ENCODE peak calls at places on chromosomes 11 and 22, in nine cellular contexts. W is HCT116, U is K562, M is PC-9, H is fibroblast of lung, Y is endothelial cell of umbilical vein, N is GM23248, S is astrocyte, V is DND-41. K is an unnamed sample.

GRCh38 chr11:121467965-121468364 is 15.2 kb upstream of the SORL1-AS1 start:
- DNase-seq in Y (no peak), M (no peak), U (no peak), N (peak; percentile 24), V (no peak), S (peak; percentile 22), W (no peak), H (peak; percentile 30), K (no peak)

GRCh38 chr22:39384750-39385480 is 14.7 kb upstream of the TAB1 start:
- DNase-seq in U (peak; percentile 43), S (no peak), V (no peak), M (peak; percentile 21), Y (peak; percentile 7), N (peak; percentile 43), W (no peak), H (no peak), K (peak; percentile 87)

GRCh38 chr11:110903830-110904229 is 191.6 kb upstream of the ARHGAP20 start:
- DNase-seq in Y (no peak), H (peak; percentile 65), N (peak; percentile 30), V (no peak), U (no peak), M (no peak), W (no peak), S (peak; percentile 54), K (no peak)

GRCh38 chr11:63518548-63518947 is 12.7 kb downstream of the LGALS12 start:
- DNase-seq in Y (no peak), U (no peak), M (no peak), W (no peak), V (no peak), H (peak; percentile 79), S (peak; percentile 81), N (peak; percentile 23), K (no peak)

GRCh38 chr11:839280-839623 is 3.1 kb downstream of the POLR2L start:
- DNase-seq in M (no peak), S (no peak), U (no peak), W (no peak), V (no peak), H (no peak), N (no peak), Y (no peak), K (no peak)

GRCh38 chr11:30801357-30801756 is 215.2 kb upstream of the MPPED2 start:
- DNase-seq in W (no peak), H (no peak), S (no peak), V (no peak), Y (no peak), N (no peak), M (no peak), U (no peak), K (no peak)

GRCh38 chr11:126459691-126460404 is 104.4 kb downstream of the ST3GAL4 start:
- DNase-seq in S (peak; percentile 38), N (peak; percentile 78), Y (no peak), U (no peak), W (no peak), M (no peak), V (no peak), H (peak; percentile 40), K (no peak)

GRCh38 chr11:87976009-87976408 is 199.2 kb downstream of the RAB38 start:
- DNase-seq in M (no peak), H (no peak), U (no peak), S (no peak), W (no peak), V (no peak), Y (no peak), N (no peak), K (no peak)

GRCh38 chr22:48567213-48567975 is 1260.3 kb downstream of the BRD1 start:
- DNase-seq in N (peak; percentile 21), U (no peak), H (no peak), S (no peak), Y (no peak), W (no peak), V (no peak), M (no peak), K (no peak)

GRCh38 chr11:111393096-111393495 is 14.0 kb upstream of the POU2AF1 start:
- DNase-seq in V (no peak), H (no peak), S (peak; percentile 6), M (peak; percentile 79), U (no peak), W (no peak), Y (no peak), N (peak; percentile 30), K (no peak)

GRCh38 chr11:3022300-3022967 is 30.3 kb upstream of the NAP1L4 start:
- DNase-seq in W (no peak), V (no peak), U (no peak), Y (no peak), H (peak; percentile 35), M (peak; percentile 38), S (peak; percentile 22), N (peak; percentile 88), K (no peak)

GRCh38 chr11:69443968-69444364 is 37.5 kb upstream of the LINC01488 start:
- DNase-seq in H (peak; percentile 51), N (peak; percentile 79), U (no peak), Y (peak; percentile 31), W (no peak), V (no peak), M (no peak), S (no peak), K (no peak)

GRCh38 chr22:45602824-45603301 is 68.8 kb upstream of the ATXN10 start:
- DNase-seq in M (peak; percentile 46), W (peak; percentile 80), H (peak; percentile 59), V (peak; percentile 41), N (peak; percentile 91), Y (no peak), S (peak; percentile 45), U (peak; percentile 88), K (peak; percentile 83)

GRCh38 chr11:39678996-39679395 is 1780.5 kb downstream of the LRRC4C start:
- DNase-seq in V (no peak), U (no peak), Y (no peak), M (no peak), S (peak; percentile 82), N (no peak), H (peak; percentile 84), W (no peak), K (no peak)

DNA sequence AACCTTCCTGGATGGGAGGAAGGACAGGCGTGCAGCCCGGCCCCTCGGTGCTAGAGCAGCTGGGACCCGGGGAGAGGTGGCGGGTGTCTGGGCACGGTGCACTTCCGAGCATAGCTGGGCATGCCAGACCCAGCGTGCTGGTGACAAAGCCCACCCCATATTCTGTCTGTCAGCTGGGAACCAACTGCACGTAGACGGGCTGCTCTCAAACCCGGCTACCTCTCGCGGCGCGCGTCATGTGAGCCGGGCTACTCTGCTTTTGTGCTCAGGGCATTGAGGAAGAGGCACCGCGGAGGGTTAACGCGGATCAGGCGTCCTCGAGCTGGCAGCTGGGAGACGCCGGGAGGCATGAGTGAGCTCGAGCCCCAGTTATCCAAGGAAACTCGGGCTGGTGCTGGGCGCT is 425.8 kb downstream of the SHANK2 start:
- DNase-seq in N (peak; percentile 14), Y (no peak), H (no peak), U (no peak), M (no peak), V (no peak), W (no peak), S (no peak), K (peak; percentile 62)
- TF ChIP-seq EZH2 in N (no peak), Y (no peak), H (no peak), U (no peak), M (no peak), V (no peak), W (no peak), S (peak; percentile 62), K (no peak)

GRCh38 chr11:94740975-94741707 is 27.0 kb upstream of the AMOTL1 start:
- DNase-seq in Y (peak; percentile 73), V (no peak), M (peak; percentile 79), N (peak; percentile 75), W (peak; percentile 48), U (peak; percentile 38), S (peak; percentile 57), H (peak; percentile 63), K (peak; percentile 87)

GRCh38 chr11:94738746-94739145 is 29.4 kb upstream of the AMOTL1 start:
- DNase-seq in W (no peak), H (no peak), Y (no peak), M (no peak), V (no peak), U (no peak), S (no peak), N (no peak), K (no peak)

GRCh38 chr11:94739331-94739730 is 28.8 kb upstream of the AMOTL1 start:
- DNase-seq in N (no peak), U (no peak), S (no peak), V (no peak), M (no peak), W (no peak), Y (no peak), H (no peak), K (no peak)

GRCh38 chr11:94742645-94743044 is 25.5 kb upstream of the AMOTL1 start:
- DNase-seq in Y (no peak), W (no peak), V (no peak), N (no peak), M (peak; percentile 72), H (no peak), U (no peak), S (no peak), K (no peak)

GRCh38 chr11:94740083-94740974 is 27.8 kb upstream of the AMOTL1 start:
- DNase-seq in M (no peak), Y (no peak), V (no peak), W (no peak), U (no peak), H (no peak), N (peak; percentile 80), S (no peak), K (peak; percentile 70)
- H2AFZ ChIP-seq in M (peak overlapping the region; percentile 95), Y (peak overlapping the region; percentile 83), V (no peak overlapping the region), W (no peak overlapping the region), U (peak overlapping the region; percentile 87), H (peak overlapping the region; percentile 89), N (peak overlapping the region; percentile 84), S (peak overlapping the region; percentile 82), K (peak overlapping the region; percentile 100)

DNA sequence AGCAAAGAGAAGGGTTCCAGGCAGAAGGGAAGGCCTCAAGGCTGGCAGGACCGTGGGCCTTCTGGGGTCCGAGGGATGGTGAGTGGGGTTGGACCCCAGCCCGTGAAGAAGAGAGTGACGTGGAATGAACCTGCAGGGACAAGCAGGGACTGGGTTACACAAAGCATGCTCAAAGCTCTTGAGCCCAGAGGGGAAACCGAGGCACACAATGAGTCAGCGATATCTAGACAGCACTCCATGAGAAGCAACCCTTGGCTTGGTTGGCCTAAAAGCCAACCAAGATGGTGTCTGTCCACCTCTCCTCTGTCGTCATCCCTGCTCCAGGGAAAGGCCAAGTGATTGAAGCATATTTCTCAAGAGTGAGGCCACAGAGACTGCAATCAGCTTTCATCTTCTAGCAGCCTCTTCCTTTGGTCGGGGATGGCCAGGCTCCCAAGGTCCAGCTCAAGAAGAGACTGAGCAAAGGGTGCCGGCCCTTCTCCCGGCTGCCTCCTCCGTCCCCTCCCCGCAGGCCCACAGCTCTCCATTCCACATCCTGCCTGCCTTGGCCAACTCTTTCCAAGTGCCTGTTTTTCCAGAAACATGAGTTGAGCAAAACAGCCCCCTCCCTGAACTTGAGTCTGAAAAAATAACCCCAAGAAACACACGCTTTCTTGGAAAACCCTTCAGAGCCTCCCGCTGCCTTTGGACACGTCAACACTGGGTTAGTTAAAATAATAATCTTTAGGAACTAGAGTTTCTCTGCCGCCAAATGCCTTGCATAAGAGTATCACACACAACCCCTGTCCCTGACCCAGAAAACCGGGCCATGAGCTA is 556.6 kb downstream of the MIAT start:
- DNase-seq in W (no peak), Y (peak; percentile 34), H (peak; percentile 68), U (no peak), V (no peak), M (no peak), S (peak; percentile 61), N (peak; percentile 33), K (no peak)
- H3K27ac ChIP-seq in W (no peak overlapping the region), Y (no peak overlapping the region), H (no peak overlapping the region), U (no peak overlapping the region), V (no peak overlapping the region), M (no peak overlapping the region), S (peak overlapping the region; percentile 69), N (peak overlapping the region; percentile 93), K (no peak overlapping the region)

GRCh38 chr11:6442441-6442840 is 1.7 kb upstream of the HPX start:
- DNase-seq in Y (no peak), H (no peak), V (no peak), W (no peak), M (no peak), S (no peak), N (no peak), U (no peak), K (no peak)
- TF ChIP-seq EZH2 in Y (no peak), H (no peak), V (no peak), W (no peak), M (no peak), S (no peak), N (no peak), U (no peak), K (no peak)

K was measured in GM23338.